ENCODE peak calls at places on chromosomes 16 and 17, in five cellular contexts. C is ACHN; J is activated CD4-positive, alpha-beta memory T cell treated with anti-CD3 and anti-CD28 coated beads for 36 hours; O is effector CD4-positive, alpha-beta T cell; Z is activated gamma-delta T cell treated with Interleukin-2 at 50 U/mL for 16 hours. M is an unnamed sample.

GRCh38 chr17:68697850-68698313 is 96.7 kb upstream of the FAM20A start:
- DNase-seq in C (no peak), J (no peak), O (no peak), Z (no peak), M (no peak)

GRCh38 chr17:17484451-17484899 is 7.7 kb downstream of the MED9 start:
- DNase-seq in C (no peak), J (peak), O (no peak), Z (no peak), M (no peak)

GRCh38 chr17:82153295-82153691 is 55.3 kb upstream of the FASN start:
- DNase-seq in C (no peak), J (no peak), O (no peak), Z (no peak), M (no peak)

GRCh38 chr17:69430488-69430887 is 16.0 kb downstream of the MAP2K6 start:
- DNase-seq in C (no peak), J (no peak), O (no peak), Z (no peak), M (no peak)

GRCh38 chr17:15185625-15185991 is 79.5 kb downstream of the PMP22 start:
- DNase-seq in C (no peak), J (no peak), O (no peak), Z (no peak), M (no peak)

GRCh38 chr17:64097196-64097936 is 32.6 kb downstream of the ERN1 start:
- DNase-seq in C (no peak), J (no peak), O (no peak), Z (no peak), M (no peak)

GRCh38 chr17:29376667-29377268 is 13.4 kb upstream of the TAOK1 start:
- DNase-seq in C (peak), J (no peak), O (no peak), Z (no peak), M (no peak)

GRCh38 chr17:35809855-35810461 is 674 bp downstream of the TAF15 start:
- DNase-seq in C (peak), J (no peak), O (no peak), Z (no peak), M (no peak)

GRCh38 chr17:1150863-1151685 is 28.7 kb downstream of the ABR start:
- DNase-seq in C (no peak), J (no peak), O (no peak), Z (no peak), M (no peak)

GRCh38 chr17:80432961-80433550 is 18.1 kb downstream of the ENDOV start:
- DNase-seq in C (no peak), J (no peak), O (no peak), Z (no peak), M (no peak)

GRCh38 chr16:1290860-1291575 is 18.4 kb upstream of the UBE2I start:
- DNase-seq in C (no peak), J (no peak), O (no peak), Z (no peak), M (no peak)

GRCh38 chr17:62823111-62823895 is 15.2 kb upstream of the MARCHF10 start:
- DNase-seq in C (peak), J (no peak), O (no peak), Z (no peak), M (no peak)

GRCh38 chr16:86899757-86900156 is 321.4 kb downstream of the FOXL1 start:
- DNase-seq in C (no peak), J (no peak), O (no peak), Z (no peak), M (no peak)

GRCh38 chr16:27330542-27330941 is 16.8 kb downstream of the IL4R start:
- DNase-seq in C (no peak), J (no peak), O (no peak), Z (no peak), M (no peak)

GRCh38 chr16:30185141-30185682 is 1.8 kb downstream of the CORO1A start:
- DNase-seq in C (no peak), J (no peak), O (no peak), Z (peak), M (no peak)

GRCh38 chr16:74309789-74310781 is 13.5 kb downstream of the PSMD7 start:
- DNase-seq in C (peak), J (no peak), O (no peak), Z (no peak), M (peak)

GRCh38 chr16:88584676-88585075 is 14.5 kb downstream of the ZC3H18 start:
- DNase-seq in C (no peak), J (no peak), O (no peak), Z (no peak), M (no peak)

GRCh38 chr17:72193395-72194106 is 72.7 kb downstream of the SOX9 start:
- DNase-seq in C (no peak), J (no peak), O (no peak), Z (no peak), M (no peak)

GRCh38 chr16:56273615-56274014 is 82.3 kb downstream of the GNAO1 start:
- DNase-seq in C (no peak), J (no peak), O (no peak), Z (no peak), M (no peak)

GRCh38 chr17:42182927-42183734 is 2.1 kb downstream of the HCRT start:
- DNase-seq in C (peak), J (no peak), O (no peak), Z (no peak), M (no peak)

GRCh38 chr16:17396762-17397498 is 73.8 kb downstream of the XYLT1 start:
- DNase-seq in C (no peak), J (peak), O (peak), Z (peak), M (no peak)

GRCh38 chr16:20931066-20931465 is 30.5 kb downstream of the LYRM1 start:
- DNase-seq in C (no peak), J (no peak), O (no peak), Z (no peak), M (no peak)

GRCh38 chr17:21377821-21378396 is 1.8 kb downstream of the KCNJ12 start:
- DNase-seq in C (no peak), J (no peak), O (no peak), Z (no peak), M (no peak)

GRCh38 chr17:47076171-47076570 is 97.1 kb upstream of the RPRML start:
- DNase-seq in C (no peak), J (no peak), O (no peak), Z (no peak), M (no peak)